ENCODE peak calls at places on chromosomes 4 and X, in ten cellular contexts. M is esophagus squamous epithelium, F is nephron progenitor cell, Q is IMR-90, S is A549, C is neural crest cell, P is right atrium auricular region, D is fibroblast of lung, U is right lobe of liver, W is Calu3. A is an unnamed sample.

GRCh38 chr4:87570290-87570689 is 38.0 kb upstream of the DSPP start:
- DNase-seq in M (no peak), F (no peak), Q (no peak), S (no peak), C (no peak), P (no peak), D (no peak), U (no peak), W (no peak), A (no peak)

GRCh38 chr4:26020896-26021295 is 106.9 kb downstream of the SMIM20 start:
- DNase-seq in M (no peak), F (no peak), Q (peak), S (no peak), C (no peak), P (no peak), D (peak), U (no peak), W (no peak), A (peak)

GRCh38 chr4:83558693-83559092 is 22.8 kb downstream of the GPAT3 start:
- DNase-seq in M (no peak), F (no peak), Q (peak), S (no peak), C (no peak), P (no peak), D (peak), U (no peak), W (no peak), A (peak)

GRCh38 chr4:97404876-97405523 is 738.3 kb downstream of the STPG2 start:
- DNase-seq in M (no peak), F (no peak), Q (no peak), S (peak), C (no peak), P (no peak), D (no peak), U (no peak), W (no peak), A (no peak)

GRCh38 chr4:164779080-164779479 is 25.1 kb downstream of the SMIM31 start:
- DNase-seq in M (no peak), F (no peak), Q (no peak), S (no peak), C (no peak), P (no peak), D (peak), U (no peak), W (no peak), A (no peak)

GRCh38 chr4:152959080-152959479 is 23.0 kb downstream of the FHDC1 start:
- DNase-seq in M (no peak), F (no peak), Q (no peak), S (no peak), C (no peak), P (no peak), D (no peak), U (no peak), W (no peak), A (no peak)

GRCh38 chr4:108018038-108018883 is 28.6 kb downstream of the HADH start:
- DNase-seq in M (no peak), F (peak), Q (peak), S (peak), C (peak), P (peak), D (peak), U (peak), W (peak), A (peak)

GRCh38 chr4:53267026-53267425 is 98.8 kb downstream of the SCFD2 start:
- DNase-seq in M (no peak), F (no peak), Q (peak), S (no peak), C (no peak), P (no peak), D (peak), U (no peak), W (no peak), A (no peak)

GRCh38 chrX:103453655-103454054 is 65.6 kb downstream of the RAB40A start:
- DNase-seq in M (no peak), F (no peak), Q (peak), S (peak), C (no peak), P (no peak), D (peak), U (no peak), W (no peak), A (peak)

GRCh38 chrX:119272882-119273806 is 37.1 kb downstream of the PGRMC1 start:
- DNase-seq in M (no peak), F (no peak), Q (peak), S (no peak), C (no peak), P (no peak), D (peak), U (peak), W (peak), A (peak)

GRCh38 chr4:82886145-82886942 is 4.6 kb downstream of the SEC31A start:
- DNase-seq in M (no peak), F (no peak), Q (no peak), S (no peak), C (no peak), P (no peak), D (no peak), U (no peak), W (no peak), A (no peak)

GRCh38 chr4:7595883-7596535 is 161.3 kb upstream of the PSAPL1 start:
- DNase-seq in M (no peak), F (no peak), Q (no peak), S (no peak), C (no peak), P (no peak), D (peak), U (no peak), W (no peak), A (no peak)

GRCh38 chr4:30721353-30722091 is 1.4 kb downstream of the PCDH7 start:
- DNase-seq in M (no peak), F (peak), Q (peak), S (peak), C (peak), P (no peak), D (peak), U (peak), W (peak), A (peak)

GRCh38 chrX:17590892-17591740 is 146.2 kb upstream of the SCML1 start:
- DNase-seq in M (no peak), F (peak), Q (peak), S (peak), C (peak), P (peak), D (peak), U (peak), W (peak), A (peak)

GRCh38 chr4:107561481-107561880 is 158.6 kb downstream of the PAPSS1 start:
- DNase-seq in M (no peak), F (no peak), Q (no peak), S (no peak), C (no peak), P (no peak), D (peak), U (no peak), W (no peak), A (peak)

GRCh38 chr4:61299316-61299715 is 99.2 kb downstream of the ADGRL3 start:
- DNase-seq in M (no peak), F (no peak), Q (no peak), S (no peak), C (no peak), P (no peak), D (no peak), U (no peak), W (no peak), A (no peak)

GRCh38 chrX:80721186-80721585 is 88.5 kb downstream of the BRWD3 start:
- DNase-seq in M (no peak), F (no peak), Q (no peak), S (no peak), C (no peak), P (no peak), D (no peak), U (no peak), W (no peak), A (no peak)

GRCh38 chr4:121658125-121658524 is 38.7 kb downstream of the ANXA5 start:
- DNase-seq in M (no peak), F (no peak), Q (no peak), S (no peak), C (no peak), P (no peak), D (no peak), U (no peak), W (no peak), A (no peak)

GRCh38 chr4:150235317-150235716 is 157.1 kb downstream of the DCLK2 start:
- DNase-seq in M (no peak), F (no peak), Q (no peak), S (no peak), C (no peak), P (no peak), D (no peak), U (no peak), W (no peak), A (no peak)

GRCh38 chr4:136526517-136526916 is 1005.8 kb downstream of the PCDH18 start:
- DNase-seq in M (no peak), F (no peak), Q (no peak), S (no peak), C (no peak), P (no peak), D (peak), U (no peak), W (no peak), A (peak)

GRCh38 chr4:153079824-153080486 is 124.3 kb upstream of the TRIM2 start:
- DNase-seq in M (no peak), F (no peak), Q (no peak), S (no peak), C (no peak), P (no peak), D (no peak), U (no peak), W (no peak), A (no peak)

DNA sequence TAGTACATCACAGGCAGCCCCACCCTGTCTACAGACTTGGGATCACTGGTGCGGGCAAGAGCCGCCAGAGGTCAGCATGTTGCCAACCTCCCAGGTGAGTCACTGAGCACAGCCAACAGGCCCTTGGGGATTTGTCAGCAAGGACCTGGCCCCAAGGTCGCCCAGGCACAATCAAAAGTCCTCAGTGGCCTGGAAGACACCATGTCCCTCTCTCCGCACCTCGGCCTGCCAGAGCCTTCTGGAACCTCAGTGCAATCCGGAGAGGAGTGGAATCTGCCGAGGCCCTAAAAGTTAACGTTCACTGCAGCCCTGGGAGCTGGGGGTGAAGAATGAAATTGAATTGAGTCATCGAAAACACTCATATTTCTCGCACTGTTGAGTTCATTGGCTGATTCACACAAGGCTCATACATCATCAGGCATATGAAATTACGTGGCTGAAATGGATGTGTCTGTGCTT is 74.3 kb downstream of the WFS1 start:
- DNase-seq in M (no peak), F (no peak), Q (peak), S (peak), C (no peak), P (no peak), D (peak), U (no peak), W (peak), A (peak)
- TF ChIP-seq CTCF in M (no peak), F (no peak), Q (no peak), S (peak), C (no peak), P (no peak), D (no peak), U (no peak), W (no peak), A (no peak)

GRCh38 chr4:169260217-169260866 is 10.4 kb downstream of the SH3RF1 start:
- DNase-seq in M (no peak), F (no peak), Q (no peak), S (no peak), C (no peak), P (no peak), D (no peak), U (no peak), W (no peak), A (no peak)
- TF ChIP-seq CTCF in M (no peak), F (no peak), Q (no peak), S (no peak), C (no peak), P (no peak), D (peak), U (no peak), W (no peak), A (no peak)

DNA sequence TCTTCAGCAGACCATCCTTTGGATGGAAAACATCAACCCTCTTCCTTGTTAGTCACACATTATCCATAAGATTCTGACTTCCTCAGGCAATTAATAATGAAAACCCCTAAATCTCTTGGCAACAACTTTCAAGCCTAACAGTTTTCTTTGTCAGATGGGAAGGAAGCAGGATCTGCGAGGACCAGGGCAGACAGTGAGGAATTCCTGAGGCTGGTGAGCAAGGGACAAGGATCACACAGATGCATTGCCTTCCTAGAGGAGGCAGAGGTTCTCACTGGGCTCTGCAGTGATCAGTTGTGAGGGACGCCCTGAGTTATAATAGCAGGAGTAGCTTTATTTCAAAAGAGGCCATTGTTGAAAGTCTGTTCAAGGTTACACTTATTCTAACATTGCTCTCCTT is 195.4 kb downstream of the SLIT2 start:
- DNase-seq in M (no peak), F (no peak), Q (no peak), S (no peak), C (no peak), P (no peak), D (no peak), U (no peak), W (no peak), A (no peak)
- TF ChIP-seq CTCF in M (no peak), F (no peak), Q (no peak), S (no peak), C (no peak), P (no peak), D (no peak), U (no peak), W (no peak), A (no peak)

GRCh38 chrX:149628768-149629167 is 2.8 kb downstream of the TMEM185A start:
- DNase-seq in M (no peak), F (no peak), Q (no peak), S (no peak), C (no peak), P (no peak), D (no peak), U (no peak), W (no peak), A (no peak)
- TF ChIP-seq CTCF in M (no peak), F (no peak), Q (no peak), S (no peak), C (no peak), P (no peak), D (no peak), U (no peak), W (no peak), A (no peak)

DNA sequence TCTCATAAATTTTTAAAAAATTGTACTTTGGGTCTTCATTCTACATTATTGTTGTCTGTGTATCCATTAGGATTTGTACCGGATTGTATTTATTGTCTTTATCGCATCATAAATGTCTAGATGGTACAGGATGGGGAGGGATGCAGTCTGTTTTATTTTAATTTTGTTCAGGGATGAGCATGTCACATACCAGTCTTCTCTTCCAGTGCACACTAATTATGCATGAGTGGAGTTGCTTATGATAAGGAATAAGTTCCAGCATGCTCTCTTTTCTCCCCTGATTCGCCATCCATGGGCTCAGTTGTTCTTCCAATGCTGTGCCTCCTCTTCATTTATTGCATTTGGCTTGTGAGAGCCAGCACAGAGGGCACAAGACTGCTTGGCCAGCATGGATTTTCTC is 54.3 kb downstream of the PPEF1 start:
- DNase-seq in M (no peak), F (no peak), Q (no peak), S (no peak), C (no peak), P (no peak), D (no peak), U (no peak), W (no peak), A (no peak)
- TF ChIP-seq CTCF in M (no peak), F (no peak), Q (no peak), S (no peak), C (no peak), P (no peak), D (no peak), U (no peak), W (no peak), A (no peak)

GRCh38 chr4:38224850-38225249 is 264.7 kb downstream of the PTTG2 start:
- DNase-seq in M (no peak), F (no peak), Q (no peak), S (no peak), C (no peak), P (no peak), D (no peak), U (no peak), W (no peak), A (no peak)
- TF ChIP-seq CTCF in M (no peak), F (no peak), Q (no peak), S (no peak), C (no peak), P (no peak), D (no peak), U (no peak), W (no peak), A (no peak)

GRCh38 chr4:140098481-140099132 is 55.4 kb downstream of the MAML3 start:
- DNase-seq in M (no peak), F (no peak), Q (peak), S (peak), C (no peak), P (no peak), D (peak), U (no peak), W (peak), A (peak)
- TF ChIP-seq CTCF in M (peak), F (no peak), Q (no peak), S (no peak), C (no peak), P (no peak), D (no peak), U (no peak), W (no peak), A (no peak)

GRCh38 chrX:8319359-8319758 is 145.3 kb upstream of the VCX3B start:
- DNase-seq in M (no peak), F (no peak), Q (no peak), S (no peak), C (no peak), P (no peak), D (no peak), U (no peak), W (no peak), A (no peak)

GRCh38 chrX:8323356-8323755 is 141.3 kb upstream of the VCX3B start:
- DNase-seq in M (no peak), F (no peak), Q (no peak), S (peak), C (no peak), P (no peak), D (no peak), U (no peak), W (no peak), A (no peak)
- TF ChIP-seq CTCF in M (no peak), F (no peak), Q (no peak), S (no peak), C (no peak), P (no peak), D (no peak), U (no peak), W (no peak), A (no peak)

DNA sequence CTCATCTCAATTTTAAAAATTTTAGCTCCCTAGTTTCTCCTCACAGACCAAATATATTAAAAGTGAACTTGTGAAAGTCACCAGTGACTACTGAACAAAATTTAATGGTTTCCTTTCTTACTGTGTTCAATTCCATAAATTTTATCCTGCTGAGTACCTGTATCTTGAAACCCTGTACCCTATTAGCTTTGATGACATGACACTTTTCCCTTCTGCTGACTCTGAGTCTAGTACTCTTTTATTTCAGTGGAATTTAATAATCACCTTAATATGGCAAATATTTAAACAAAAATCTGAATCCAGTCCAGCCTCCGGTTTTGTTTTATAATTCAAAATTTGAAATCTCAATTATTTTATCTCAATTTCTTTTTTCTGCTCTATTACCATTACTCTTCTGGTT is 203.1 kb upstream of the NUDT6 start:
- DNase-seq in M (no peak), F (no peak), Q (no peak), S (no peak), C (no peak), P (no peak), D (no peak), U (no peak), W (no peak), A (no peak)
- TF ChIP-seq CTCF in M (no peak), F (no peak), Q (no peak), S (no peak), C (no peak), P (no peak), D (no peak), U (no peak), W (no peak), A (no peak)

DNA sequence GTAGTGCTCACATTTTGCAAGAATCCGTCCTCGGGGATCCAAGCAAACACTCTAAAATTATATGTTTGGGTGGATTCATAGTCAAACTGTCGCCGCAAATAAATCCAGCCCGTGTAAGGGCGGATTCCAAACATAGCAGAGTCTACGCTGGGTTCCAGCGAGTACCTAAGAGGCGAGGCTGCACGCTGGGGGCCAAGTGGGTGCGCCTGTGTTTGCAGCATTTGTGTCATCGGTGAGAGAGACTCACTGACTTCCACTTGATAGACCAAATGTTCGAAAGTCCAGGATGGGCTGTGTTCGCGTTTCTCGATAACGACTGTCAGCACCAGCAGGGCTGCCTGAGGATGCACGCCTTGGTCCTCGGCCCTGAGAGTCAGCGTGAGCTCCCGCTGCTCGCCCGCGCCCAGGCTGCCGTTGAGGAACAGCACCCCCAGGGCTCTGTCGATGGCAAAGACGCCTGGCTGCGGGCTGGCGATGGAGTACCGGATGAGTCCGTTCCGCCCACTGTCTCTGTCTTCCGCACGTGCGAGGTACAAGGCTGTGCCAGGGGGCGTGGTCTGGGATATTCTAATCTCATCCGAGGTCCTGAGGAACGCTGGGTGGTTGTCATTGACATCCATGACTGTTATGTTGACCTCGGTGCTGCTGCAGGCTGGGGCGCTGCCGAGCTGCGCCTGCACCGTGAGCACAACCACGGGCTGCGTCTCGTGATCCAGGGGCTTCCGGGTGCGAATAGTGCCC is 158.7 kb downstream of the DCHS2 start:
- DNase-seq in M (no peak), F (peak), Q (peak), S (peak), C (no peak), P (no peak), D (peak), U (peak), W (no peak), A (peak)
- TF ChIP-seq CTCF in M (no peak), F (no peak), Q (no peak), S (no peak), C (no peak), P (no peak), D (peak), U (no peak), W (no peak), A (no peak)

A was measured in cardiac fibroblast.